ENCODE peak calls at places on chromosomes 5 and 9, in nine cellular contexts. E, N, F, D, Q, H, M, Y and I are unnamed samples. For H3K4me1 and H3K36me3, the result is how much of the 10 kb centered on the place peaks cover.

GRCh38 chr9:132409828-132410528 is at the start of gene CFAP77:
- DNase-seq in M (peak), Y (peak), E (peak), D (peak), F (no peak), N (no peak), Q (peak), H (peak), I (peak)

GRCh38 chr5:179089502-179089901 is 29.3 kb downstream of the ZNF354C start:
- DNase-seq in D (no peak), F (no peak), N (no peak), E (no peak), Y (no peak), M (no peak), Q (no peak), H (no peak), I (no peak)

GRCh38 chr5:86748538-86749105 is 130.9 kb downstream of the COX7C start:
- DNase-seq in Y (no peak), M (no peak), H (no peak), Q (no peak), E (no peak), F (no peak), N (no peak), D (no peak), I (no peak)

GRCh38 chr9:108053555-108054061 is 564.0 kb upstream of the KLF4 start:
- DNase-seq in M (peak), Y (peak), Q (no peak), N (no peak), D (peak), E (peak), H (peak), F (no peak), I (no peak)

GRCh38 chr9:109010676-109011655 is 2.3 kb downstream of the CTNNAL1 start:
- DNase-seq in N (peak), Y (no peak), F (no peak), M (peak), E (no peak), D (peak), Q (no peak), H (no peak), I (peak)

GRCh38 chr9:76403352-76403751 is 9.1 kb upstream of the RFK start:
- DNase-seq in M (peak), D (peak), Q (no peak), F (no peak), E (no peak), Y (no peak), H (no peak), N (no peak), I (peak)

GRCh38 chr9:134386951-134387831 is 60.9 kb downstream of the RXRA start:
- DNase-seq in F (no peak), H (no peak), Q (no peak), E (no peak), Y (no peak), D (no peak), M (peak), N (no peak), I (no peak)

GRCh38 chr5:18699681-18700080 is 1065.4 kb downstream of the TAF11L14 start:
- DNase-seq in Y (no peak), D (no peak), H (no peak), Q (no peak), E (no peak), F (no peak), N (no peak), M (no peak), I (no peak)

GRCh38 chr9:134058716-134059115 is 9.1 kb downstream of the BRD3 start:
- DNase-seq in Q (peak), F (no peak), E (no peak), M (peak), H (no peak), Y (peak), N (no peak), D (no peak), I (no peak)

GRCh38 chr5:134819404-134819963 is 26.3 kb upstream of the C5orf24 start:
- DNase-seq in M (no peak), Q (no peak), D (no peak), H (no peak), N (no peak), F (no peak), Y (peak), E (no peak), I (no peak)

GRCh38 chr5:63603996-63604395 is 358.2 kb downstream of the HTR1A start:
- DNase-seq in E (no peak), H (no peak), D (no peak), N (no peak), F (no peak), Q (no peak), M (no peak), Y (no peak), I (no peak)

GRCh38 chr5:73280386-73280785 is 107.4 kb downstream of the TMEM174 start:
- DNase-seq in E (no peak), Y (no peak), M (no peak), D (no peak), F (no peak), H (no peak), N (no peak), Q (no peak), I (no peak)

GRCh38 chr9:126386088-126386487 is 59.5 kb downstream of the MVB12B start:
- DNase-seq in F (peak), E (peak), Y (no peak), H (peak), N (no peak), D (no peak), M (peak), Q (no peak), I (no peak)

GRCh38 chr9:133973111-133973790 is 18.9 kb downstream of the VAV2 start:
- DNase-seq in D (no peak), N (no peak), Y (peak), F (no peak), E (peak), H (no peak), Q (no peak), M (no peak), I (no peak)

GRCh38 chr9:88532320-88532719 is 2.7 kb upstream of the NXNL2 start:
- DNase-seq in Q (peak), F (peak), D (peak), E (peak), Y (no peak), N (no peak), M (no peak), H (peak), I (no peak)

GRCh38 chr5:67206381-67207328 is 10.1 kb upstream of the CD180 start:
- DNase-seq in M (peak), H (no peak), D (no peak), F (no peak), N (peak), Q (no peak), E (peak), Y (peak), I (peak)

GRCh38 chr9:21266733-21267132 is 26.9 kb upstream of the IFNA14 start:
- DNase-seq in M (no peak), Q (no peak), D (no peak), H (no peak), N (no peak), E (no peak), F (no peak), Y (no peak), I (no peak)

GRCh38 chr5:113236536-113237308 is 198.1 kb downstream of the TSSK1B start:
- DNase-seq in Q (peak), D (peak), E (no peak), N (no peak), H (no peak), M (no peak), F (no peak), Y (no peak), I (no peak)

GRCh38 chr9:89374176-89374575 is 55.9 kb downstream of the SECISBP2 start:
- DNase-seq in D (no peak), E (no peak), N (no peak), F (no peak), H (no peak), M (no peak), Y (no peak), Q (no peak), I (no peak)

GRCh38 chr9:18071651-18072060 is 402.3 kb upstream of the ADAMTSL1 start:
- DNase-seq in Q (no peak), N (no peak), E (no peak), D (no peak), Y (no peak), F (no peak), H (no peak), M (peak), I (no peak)

GRCh38 chr9:99463144-99463543 is 241.1 kb downstream of the SEC61B start:
- DNase-seq in F (no peak), N (no peak), E (no peak), M (no peak), D (no peak), H (no peak), Y (no peak), Q (no peak), I (no peak)

GRCh38 chr5:3009605-3010004 is 258.1 kb upstream of the IRX2 start:
- DNase-seq in D (no peak), E (no peak), H (no peak), F (no peak), N (no peak), Q (no peak), Y (peak), M (no peak), I (no peak)

GRCh38 chr5:10331341-10331796 is 22.1 kb upstream of the MARCHF6 start:
- DNase-seq in E (no peak), F (no peak), Y (peak), M (peak), Q (no peak), D (no peak), H (no peak), N (no peak), I (no peak)

GRCh38 chr9:134477342-134477925 is 151.2 kb downstream of the RXRA start:
- DNase-seq in E (no peak), Q (no peak), F (no peak), M (no peak), D (no peak), Y (no peak), H (no peak), N (no peak), I (no peak)

GRCh38 chr9:17750285-17750684 is 171.4 kb downstream of the SH3GL2 start:
- DNase-seq in D (no peak), E (no peak), M (no peak), Y (no peak), H (no peak), Q (no peak), F (no peak), N (no peak), I (no peak)

GRCh38 chr9:131096490-131097258 is at the start of gene AIF1L:
- DNase-seq in N (no peak), H (peak), M (peak), Y (peak), Q (peak), E (peak), F (peak), D (peak), I (no peak)

GRCh38 chr5:141223112-141223783 is at the start of gene PCDHB14:
- DNase-seq in N (no peak), D (peak), M (peak), H (peak), F (peak), Q (no peak), Y (no peak), E (no peak), I (no peak)

GRCh38 chr9:37760416-37761165 is 7.0 kb downstream of the TRMT10B start:
- DNase-seq in F (no peak), H (no peak), E (no peak), M (peak), D (no peak), N (no peak), Q (no peak), Y (no peak), I (no peak)

GRCh38 chr5:137743031-137743640 is 7.2 kb upstream of the KLHL3 start:
- DNase-seq in H (peak), Q (peak), E (no peak), F (peak), Y (no peak), D (peak), N (peak), M (peak), I (peak)

DNA sequence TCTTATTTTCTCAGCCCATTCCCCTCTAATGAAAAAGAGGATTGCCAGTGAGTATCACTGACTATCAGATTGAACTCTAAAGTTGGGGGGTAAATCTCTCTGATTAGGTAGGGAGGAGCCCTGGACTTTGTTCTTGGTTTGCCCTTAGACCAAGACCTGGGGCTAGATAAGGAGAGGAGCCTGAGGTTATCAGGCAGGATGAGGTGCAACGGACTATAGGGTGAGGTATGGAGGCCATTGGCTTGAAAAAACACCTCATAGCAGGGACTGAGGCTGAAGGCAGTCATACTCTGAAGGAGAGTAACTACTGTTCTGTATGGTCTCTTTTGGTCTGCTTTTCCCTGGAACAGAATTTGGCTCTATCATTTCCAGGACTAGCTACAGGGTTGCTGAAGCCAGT is 2.5 kb downstream of the TRIM32 start:
- DNase-seq in Q (no peak), M (no peak), H (no peak), N (no peak), F (no peak), D (no peak), Y (no peak), E (no peak), I (no peak)
- H3K4me1 ChIP-seq in Q (under half), M (half or more), H (under half), N (under half), F (under half), D (under half), Y (under half), E (under half), I (half or more)

GRCh38 chr5:153939101-153939500 is 99.6 kb downstream of the FAM114A2 start:
- DNase-seq in Q (no peak), H (no peak), D (no peak), Y (no peak), F (no peak), E (no peak), N (no peak), M (no peak), I (no peak)
- H3K4me3 ChIP-seq in Q (no peak), H (no peak), D (no peak), Y (no peak), F (no peak), E (no peak), N (no peak), M (no peak), I (no peak)

DNA sequence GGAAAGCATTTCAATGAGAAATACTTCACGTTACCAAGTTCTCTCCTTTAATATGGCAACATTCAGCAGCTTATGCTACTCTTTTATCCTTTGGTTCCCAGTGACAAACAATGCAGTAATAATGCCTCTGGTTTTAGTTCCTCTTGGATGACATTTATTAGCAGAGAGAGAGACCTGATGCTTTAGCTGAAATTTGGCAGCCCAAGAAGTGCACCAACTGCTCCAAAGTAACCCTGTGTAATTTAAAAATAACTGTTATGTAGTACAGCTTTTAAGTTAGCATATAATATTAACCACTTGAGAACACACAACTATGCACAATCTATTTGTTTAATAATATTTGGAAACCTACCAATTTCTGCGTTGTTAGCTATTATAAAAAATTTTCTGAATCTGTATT is 21.8 kb downstream of the PANK3 start:
- DNase-seq in Q (no peak), H (no peak), Y (no peak), F (no peak), E (no peak), N (no peak), M (no peak), D (no peak), I (no peak)
- H3K36me3 ChIP-seq in Q (under half), H (under half), Y (half or more), F (half or more), E (under half), N (under half), M (under half), D (half or more), I (under half)

GRCh38 chr9:124801356-124801755 is 24.4 kb downstream of the OLFML2A start:
- DNase-seq in Y (no peak), M (no peak), F (no peak), Q (no peak), E (no peak), H (no peak), D (no peak), N (no peak), I (no peak)
- H3K4me1 ChIP-seq in Y (under half), M (under half), F (under half), Q (under half), E (under half), H (under half), D (under half), N (under half), I (under half)

GRCh38 chr5:1707467-1707866 is 92.2 kb downstream of the MRPL36 start:
- DNase-seq in D (no peak), F (no peak), Y (no peak), Q (peak), M (no peak), H (no peak), E (peak), N (no peak), I (no peak)

GRCh38 chr5:1706428-1706827 is 93.2 kb downstream of the MRPL36 start:
- DNase-seq in E (no peak), M (no peak), N (no peak), F (no peak), D (no peak), H (no peak), Q (no peak), Y (no peak), I (no peak)

GRCh38 chr5:1706021-1706420 is 93.6 kb downstream of the MRPL36 start:
- DNase-seq in M (no peak), E (peak), D (no peak), N (no peak), Q (peak), H (no peak), F (no peak), Y (no peak), I (no peak)

GRCh38 chr5:1708592-1709141 is 91.0 kb downstream of the MRPL36 start:
- DNase-seq in H (no peak), Q (peak), Y (no peak), M (no peak), F (no peak), N (no peak), E (peak), D (no peak), I (no peak)

GRCh38 chr5:1709186-1709803 is 90.3 kb downstream of the MRPL36 start:
- DNase-seq in E (peak), N (no peak), D (no peak), F (no peak), Y (no peak), H (peak), M (no peak), Q (peak), I (no peak)
- H3K4me3 ChIP-seq in E (no peak), N (no peak), D (no peak), F (no peak), Y (no peak), H (no peak), M (no peak), Q (peak), I (no peak)

GRCh38 chr5:57184322-57184721 is 10.5 kb downstream of the GPBP1 start:
- DNase-seq in D (no peak), M (no peak), N (no peak), Y (no peak), H (no peak), Q (no peak), F (no peak), E (no peak), I (no peak)
- H3K36me3 ChIP-seq in D (under half), M (under half), N (under half), Y (under half), H (under half), Q (under half), F (under half), E (under half), I (under half)

GRCh38 chr5:168600409-168600808 is 21.2 kb upstream of the PANK3 start:
- DNase-seq in F (peak), Q (peak), M (no peak), N (no peak), Y (no peak), H (peak), E (no peak), D (no peak), I (no peak)

GRCh38 chr5:168603776-168604175 is 24.6 kb upstream of the PANK3 start:
- DNase-seq in H (no peak), E (no peak), Y (no peak), D (peak), M (peak), N (no peak), Q (no peak), F (no peak), I (no peak)

GRCh38 chr5:168602517-168602916 is 23.3 kb upstream of the PANK3 start:
- DNase-seq in Y (no peak), H (no peak), D (no peak), F (no peak), Q (no peak), M (no peak), N (no peak), E (no peak), I (no peak)

GRCh38 chr5:168598639-168599038 is 19.5 kb upstream of the PANK3 start:
- DNase-seq in D (no peak), Q (no peak), M (no peak), N (no peak), F (no peak), Y (no peak), E (no peak), H (no peak), I (no peak)

DNA sequence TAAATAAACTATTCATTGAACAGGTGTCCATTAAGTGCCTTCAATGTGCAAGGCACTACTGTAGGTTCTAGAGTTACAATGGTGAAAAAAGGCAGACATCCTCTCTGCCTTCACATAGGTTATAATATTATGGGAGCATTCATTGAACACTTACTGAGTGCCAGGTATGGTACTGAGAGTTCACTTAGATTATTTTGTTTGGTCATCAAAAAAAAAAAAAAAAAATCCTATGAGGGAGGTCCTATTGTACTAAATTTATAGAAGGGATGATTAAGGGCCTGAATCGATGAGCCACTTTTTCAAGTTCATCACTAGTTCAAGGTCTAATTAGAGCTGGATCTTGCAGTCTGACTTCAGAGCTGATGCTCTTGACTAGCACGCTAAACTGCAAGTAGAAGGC is 22.8 kb upstream of the PANK3 start:
- DNase-seq in H (no peak), F (no peak), N (no peak), E (no peak), M (no peak), Q (no peak), D (no peak), Y (no peak), I (no peak)
- H3K4me1 ChIP-seq in H (under half), F (under half), N (under half), E (under half), M (under half), Q (under half), D (under half), Y (under half), I (under half)

GRCh38 chr5:16737173-16737572 is 120.4 kb upstream of the RETREG1 start:
- DNase-seq in H (no peak), E (no peak), M (no peak), Y (no peak), F (no peak), D (no peak), N (no peak), Q (no peak), I (no peak)
- H3K4me3 ChIP-seq in H (no peak), E (no peak), M (no peak), Y (no peak), F (peak), D (no peak), N (no peak), Q (peak), I (no peak)